ENCODE peak calls at places on chromosomes 11 and 22, in nine cellular contexts. V is brain microvascular endothelial cell, Q is GM23248, X is IMR-90, H is lower lobe of right lung, S is upper lobe of right lung, F is neural progenitor cell, J is mammary epithelial cell, W is aorta. R is an unnamed sample.

GRCh38 chr22:30649430-30650007 is 13.9 kb downstream of the SLC35E4 start:
- DNase-seq in V (peak), Q (peak), X (peak), H (no peak), S (no peak), F (no peak), J (peak), W (peak), R (peak)

GRCh38 chr11:31958086-31958735 is 132.7 kb upstream of the RCN1 start:
- DNase-seq in V (peak), Q (peak), X (peak), H (peak), S (peak), F (peak), J (peak), W (peak), R (peak)

GRCh38 chr11:102138677-102139076 is 28.4 kb downstream of the YAP1 start:
- DNase-seq in V (peak), Q (peak), X (peak), H (no peak), S (no peak), F (no peak), J (peak), W (no peak), R (no peak)

GRCh38 chr11:43718373-43718772 is 37.8 kb downstream of the HSD17B12 start:
- DNase-seq in V (no peak), Q (no peak), X (no peak), H (no peak), S (no peak), F (no peak), J (no peak), W (no peak), R (no peak)

GRCh38 chr22:33111491-33111890 is 53.3 kb upstream of the SYN3 start:
- DNase-seq in V (no peak), Q (peak), X (no peak), H (no peak), S (no peak), F (no peak), J (no peak), W (no peak), R (no peak)

GRCh38 chr11:92886243-92886905 is 83.1 kb upstream of the MTNR1B start:
- DNase-seq in V (peak), Q (peak), X (peak), H (no peak), S (no peak), F (peak), J (peak), W (no peak), R (no peak)

GRCh38 chr22:50502628-50503474 is 4.7 kb downstream of the LMF2 start:
- DNase-seq in V (no peak), Q (no peak), X (no peak), H (no peak), S (no peak), F (no peak), J (no peak), W (no peak), R (no peak)

GRCh38 chr22:38724926-38725571 is 19.3 kb downstream of the GTPBP1 start:
- DNase-seq in V (peak), Q (peak), X (peak), H (no peak), S (no peak), F (peak), J (peak), W (no peak), R (no peak)

GRCh38 chr11:3130269-3131071 is 34.6 kb downstream of the OSBPL5 start:
- DNase-seq in V (no peak), Q (no peak), X (no peak), H (peak), S (peak), F (no peak), J (peak), W (peak), R (no peak)

GRCh38 chr11:62602141-62603071 is 741 bp upstream of the MTA2 start:
- DNase-seq in V (no peak), Q (peak), X (peak), H (peak), S (peak), F (peak), J (no peak), W (peak), R (peak)

GRCh38 chr11:1218788-1219445 is 3.9 kb upstream of the MUC5B start:
- DNase-seq in V (no peak), Q (no peak), X (no peak), H (peak), S (peak), F (no peak), J (no peak), W (peak), R (no peak)

GRCh38 chr22:31097941-31098632 is 9.3 kb downstream of the SELENOM start:
- DNase-seq in V (no peak), Q (no peak), X (no peak), H (no peak), S (no peak), F (no peak), J (no peak), W (no peak), R (no peak)

GRCh38 chr22:42885446-42885845 is 28.4 kb upstream of the ARFGAP3 start:
- DNase-seq in V (no peak), Q (peak), X (no peak), H (no peak), S (no peak), F (no peak), J (no peak), W (no peak), R (no peak)

GRCh38 chr11:71366076-71366475 is 82.1 kb downstream of the DHCR7 start:
- DNase-seq in V (no peak), Q (no peak), X (no peak), H (no peak), S (no peak), F (no peak), J (no peak), W (no peak), R (no peak)

GRCh38 chr11:93585758-93586157 is 42.6 kb upstream of the SMCO4 start:
- DNase-seq in V (peak), Q (peak), X (peak), H (no peak), S (no peak), F (peak), J (peak), W (no peak), R (peak)

GRCh38 chr11:61004841-61005240 is 33.4 kb downstream of the CD6 start:
- DNase-seq in V (no peak), Q (no peak), X (no peak), H (no peak), S (no peak), F (no peak), J (no peak), W (no peak), R (no peak)

GRCh38 chr22:37156686-37157435 is 7.1 kb upstream of the IL2RB start:
- DNase-seq in V (no peak), Q (no peak), X (no peak), H (no peak), S (no peak), F (no peak), J (no peak), W (no peak), R (no peak)

GRCh38 chr22:37801946-37802309 is 5.8 kb upstream of the GCAT start:
- DNase-seq in V (no peak), Q (peak), X (no peak), H (no peak), S (no peak), F (no peak), J (no peak), W (no peak), R (no peak)

GRCh38 chr11:134349802-134350355 is 18.1 kb downstream of the GLB1L2 start:
- DNase-seq in V (no peak), Q (no peak), X (no peak), H (no peak), S (no peak), F (no peak), J (no peak), W (no peak), R (no peak)

GRCh38 chr22:50206599-50206998 is 5.8 kb downstream of the SELENOO start:
- DNase-seq in V (peak), Q (peak), X (peak), H (peak), S (peak), F (peak), J (no peak), W (no peak), R (no peak)

GRCh38 chr11:72066855-72067254 is 13.5 kb downstream of the NUMA1 start:
- DNase-seq in V (no peak), Q (peak), X (no peak), H (no peak), S (no peak), F (no peak), J (no peak), W (no peak), R (no peak)

GRCh38 chr22:50737728-50738648 is at the start of gene ACR:
- DNase-seq in V (no peak), Q (no peak), X (no peak), H (peak), S (peak), F (no peak), J (no peak), W (no peak), R (peak)

GRCh38 chr11:16070573-16070972 is 285.8 kb downstream of the SOX6 start:
- DNase-seq in V (no peak), Q (no peak), X (no peak), H (no peak), S (no peak), F (peak), J (no peak), W (no peak), R (no peak)

GRCh38 chr22:43313497-43314474 is 29.4 kb downstream of the SCUBE1 start:
- DNase-seq in V (no peak), Q (no peak), X (no peak), H (no peak), S (no peak), F (peak), J (no peak), W (peak), R (no peak)

GRCh38 chr11:5336331-5336730 is 7.0 kb downstream of the OR51B5 start:
- DNase-seq in V (peak), Q (peak), X (peak), H (no peak), S (no peak), F (no peak), J (no peak), W (no peak), R (no peak)

DNA sequence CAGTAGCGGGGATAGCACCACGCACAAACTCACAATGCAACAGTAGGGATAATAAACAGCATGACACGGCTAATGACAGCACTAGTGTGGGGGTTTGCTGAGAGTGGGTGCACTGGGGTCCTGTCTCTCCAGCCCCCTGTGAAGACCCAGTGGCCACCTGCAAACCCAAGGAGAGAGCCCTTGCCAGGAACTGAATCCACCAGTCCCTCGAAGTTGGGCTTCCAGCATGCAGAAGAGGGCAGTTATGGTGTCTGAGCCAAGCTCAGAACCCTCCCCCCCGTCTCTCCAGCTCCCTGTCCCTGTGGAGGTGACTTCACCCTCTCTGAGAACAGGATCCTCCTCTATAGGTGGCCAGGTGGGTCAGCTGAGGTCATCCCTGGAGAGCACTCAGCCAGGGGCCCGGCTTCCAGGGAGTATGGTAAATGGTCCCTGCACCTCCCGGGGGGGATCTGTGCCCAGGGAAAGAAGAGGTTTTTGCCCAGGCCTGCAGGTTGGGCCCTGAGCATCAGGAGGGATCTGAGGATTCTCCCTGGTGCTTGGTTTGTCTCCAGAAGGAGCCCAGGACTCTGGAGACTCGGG is 86.3 kb upstream of the PRR5 start:
- DNase-seq in V (no peak), Q (no peak), X (no peak), H (peak), S (no peak), F (no peak), J (no peak), W (no peak), R (no peak)
- H3K27ac ChIP-seq in V (no peak), Q (no peak), X (no peak), H (no peak), S (no peak), F (no peak), J (no peak), W (no peak), R (no peak)

GRCh38 chr22:20433686-20434241 is 3.9 kb downstream of the SCARF2 start:
- DNase-seq in V (no peak), Q (no peak), X (no peak), H (peak), S (peak), F (no peak), J (no peak), W (peak), R (no peak)

GRCh38 chr22:20435436-20436308 is 2.0 kb downstream of the SCARF2 start:
- DNase-seq in V (no peak), Q (no peak), X (no peak), H (peak), S (peak), F (no peak), J (no peak), W (peak), R (no peak)

GRCh38 chr22:20434264-20434751 is 3.3 kb downstream of the SCARF2 start:
- DNase-seq in V (no peak), Q (no peak), X (no peak), H (peak), S (peak), F (no peak), J (no peak), W (peak), R (no peak)

GRCh38 chr22:20433191-20433590 is 4.4 kb downstream of the SCARF2 start:
- DNase-seq in V (no peak), Q (no peak), X (no peak), H (peak), S (peak), F (no peak), J (no peak), W (peak), R (no peak)

DNA sequence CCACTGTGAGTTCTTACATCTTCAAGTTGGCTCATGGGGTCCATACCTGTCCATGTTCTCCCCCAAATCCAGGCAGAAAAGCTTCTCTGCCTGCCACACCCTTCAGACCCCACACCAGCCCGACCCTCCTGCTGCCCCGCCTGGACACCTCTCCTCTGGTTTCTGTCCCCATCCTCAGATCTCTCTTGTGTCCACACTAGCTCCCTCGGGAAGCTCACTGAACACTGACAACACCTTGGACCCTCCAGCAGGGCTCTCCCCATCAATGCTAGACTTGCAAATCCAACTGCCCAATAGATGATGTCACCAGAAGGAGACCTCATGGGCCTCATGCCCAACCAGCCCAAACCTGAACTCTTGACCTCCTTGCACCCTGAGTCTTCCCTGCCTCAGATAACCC is 2.9 kb downstream of the SCARF2 start:
- DNase-seq in V (no peak), Q (no peak), X (no peak), H (peak), S (peak), F (no peak), J (no peak), W (peak), R (no peak)
- H3K4me3 ChIP-seq in V (no peak), Q (no peak), X (no peak), H (no peak), S (no peak), F (no peak), J (no peak), W (no peak), R (no peak)

GRCh38 chr11:67440229-67441081 is 2.8 kb downstream of the CORO1B start:
- DNase-seq in V (no peak), Q (no peak), X (no peak), H (no peak), S (no peak), F (no peak), J (no peak), W (no peak), R (no peak)

GRCh38 chr11:67436459-67437081 is 912 bp downstream of the PTPRCAP start:
- DNase-seq in V (no peak), Q (no peak), X (no peak), H (no peak), S (no peak), F (no peak), J (no peak), W (no peak), R (peak)

GRCh38 chr11:67439321-67440228 is 2.1 kb upstream of the PTPRCAP start:
- DNase-seq in V (no peak), Q (peak), X (no peak), H (no peak), S (no peak), F (no peak), J (no peak), W (peak), R (peak)

GRCh38 chr11:67437082-67437821 is at the start of gene PTPRCAP:
- DNase-seq in V (no peak), Q (no peak), X (no peak), H (no peak), S (no peak), F (no peak), J (no peak), W (no peak), R (peak)

DNA sequence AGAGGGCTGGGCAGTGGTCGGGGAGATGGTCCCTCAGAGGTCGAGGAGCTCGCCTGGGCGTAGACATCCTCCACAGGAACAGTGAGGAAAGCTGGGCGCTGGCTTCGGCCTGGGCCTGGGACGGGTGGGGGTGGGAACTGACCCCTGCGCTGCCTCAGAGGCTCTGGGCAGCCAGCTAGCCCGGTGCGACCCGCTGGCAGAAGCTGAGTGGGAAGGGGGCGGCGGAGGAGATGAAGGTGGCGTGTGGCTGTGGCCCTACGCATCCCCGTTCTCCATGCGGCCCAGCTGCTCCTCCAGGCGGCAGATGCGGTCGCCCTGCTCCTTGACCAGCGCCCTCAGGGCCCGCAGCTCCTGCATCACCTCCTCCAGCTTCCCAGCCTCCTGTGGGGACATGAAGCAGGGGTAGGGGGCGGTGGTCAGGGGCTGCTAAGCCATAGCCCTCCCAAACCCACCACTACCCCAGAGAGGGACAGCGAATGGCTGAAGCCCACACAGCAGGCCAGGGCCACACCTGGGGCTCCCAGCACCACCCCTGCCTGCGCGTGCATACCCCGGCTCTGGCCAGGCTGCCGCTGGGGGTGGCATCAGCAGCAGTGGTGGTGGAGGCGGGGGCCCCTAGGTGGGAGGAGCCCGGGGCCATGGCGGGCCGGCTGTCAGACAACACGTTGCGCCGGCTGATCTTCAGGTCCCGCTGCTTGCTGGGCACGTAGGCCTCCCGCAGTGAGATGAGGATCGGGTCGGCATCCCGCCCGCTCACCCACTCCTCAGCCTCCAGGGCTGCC is 830 bp upstream of the PTPRCAP start:
- DNase-seq in V (no peak), Q (no peak), X (no peak), H (no peak), S (no peak), F (no peak), J (no peak), W (no peak), R (peak)
- H3K27ac ChIP-seq in V (no peak), Q (no peak), X (no peak), H (peak), S (peak), F (no peak), J (no peak), W (no peak), R (peak)

DNA sequence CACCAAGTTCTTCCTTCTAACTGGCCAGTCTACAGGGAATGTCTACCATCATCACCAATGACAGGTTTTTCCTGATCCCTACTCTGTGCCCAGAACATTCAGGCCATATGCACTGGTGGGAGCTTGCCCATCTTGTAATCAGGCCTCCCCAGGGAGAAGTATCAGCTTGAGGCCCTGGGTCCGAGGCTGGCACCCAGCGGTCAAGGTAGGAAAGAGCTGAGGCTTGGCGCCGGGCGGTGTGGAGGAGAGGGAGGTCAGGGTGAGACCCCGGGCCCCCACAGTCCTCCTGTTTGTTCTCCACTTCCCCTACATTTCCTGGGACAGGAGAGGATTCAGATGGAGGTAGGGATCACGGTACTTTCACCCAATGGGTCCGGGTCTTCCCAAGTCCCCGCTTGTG is 15.5 kb downstream of the TSKU start:
- DNase-seq in V (no peak), Q (no peak), X (no peak), H (no peak), S (no peak), F (no peak), J (no peak), W (no peak), R (no peak)
- H3K4me3 ChIP-seq in V (no peak), Q (peak), X (no peak), H (peak), S (peak), F (peak), J (no peak), W (no peak), R (peak)

GRCh38 chr22:46047841-46048595 is 71.1 kb upstream of the WNT7B start:
- DNase-seq in V (no peak), Q (peak), X (no peak), H (peak), S (peak), F (no peak), J (no peak), W (peak), R (peak)

GRCh38 chr22:46045459-46046298 is 68.7 kb upstream of the WNT7B start:
- DNase-seq in V (no peak), Q (peak), X (no peak), H (peak), S (peak), F (no peak), J (no peak), W (peak), R (peak)

GRCh38 chr22:46046299-46046685 is 69.3 kb upstream of the WNT7B start:
- DNase-seq in V (no peak), Q (no peak), X (no peak), H (peak), S (no peak), F (no peak), J (no peak), W (peak), R (no peak)

GRCh38 chr22:46044718-46045458 is 67.9 kb upstream of the WNT7B start:
- DNase-seq in V (no peak), Q (no peak), X (no peak), H (peak), S (peak), F (peak), J (no peak), W (peak), R (peak)

GRCh38 chr22:46047226-46047625 is 70.3 kb upstream of the WNT7B start:
- DNase-seq in V (no peak), Q (no peak), X (no peak), H (peak), S (peak), F (no peak), J (no peak), W (no peak), R (peak)
- H3K27ac ChIP-seq in V (no peak), Q (peak), X (no peak), H (peak), S (peak), F (no peak), J (no peak), W (peak), R (peak)

GRCh38 chr11:110373061-110373702 is 56.6 kb upstream of the FDX1 start:
- DNase-seq in V (no peak), Q (peak), X (peak), H (no peak), S (no peak), F (no peak), J (peak), W (no peak), R (no peak)
- H3K4me3 ChIP-seq in V (no peak), Q (peak), X (no peak), H (no peak), S (no peak), F (no peak), J (no peak), W (no peak), R (no peak)